ENCODE peak calls at places on chromosome 16, in six cellular contexts. One of them, this sample, is unnamed.

GRCh38 chr16:65663774-65664173 is 541.9 kb upstream of the CDH11 start:
- DNase-seq in A172: peak
- DNase-seq in choroid plexus epithelial cell: no peak
- DNase-seq in frontal cortex: no peak
- DNase-seq in AG08395: no peak
- DNase-seq in CD8-positive, alpha-beta T cell: no peak
- DNase-seq in this sample: no peak

GRCh38 chr16:82699711-82700495 is 73.1 kb downstream of the CDH13 start:
- DNase-seq in CD8-positive, alpha-beta T cell: no peak
- DNase-seq in AG08395: peak
- DNase-seq in choroid plexus epithelial cell: peak
- DNase-seq in frontal cortex: peak
- DNase-seq in A172: peak
- DNase-seq in this sample: peak

GRCh38 chr16:57202095-57202886 is 16.2 kb downstream of the RSPRY1 start:
- DNase-seq in choroid plexus epithelial cell: no peak
- DNase-seq in CD8-positive, alpha-beta T cell: no peak
- DNase-seq in AG08395: no peak
- DNase-seq in A172: no peak
- DNase-seq in frontal cortex: no peak
- DNase-seq in this sample: no peak

GRCh38 chr16:87550510-87550961 is 51.8 kb upstream of the JPH3 start:
- DNase-seq in frontal cortex: peak
- DNase-seq in choroid plexus epithelial cell: no peak
- DNase-seq in A172: no peak
- DNase-seq in AG08395: peak
- DNase-seq in CD8-positive, alpha-beta T cell: peak
- DNase-seq in this sample: no peak

GRCh38 chr16:76583466-76583865 is 306.3 kb downstream of the CNTNAP4 start:
- DNase-seq in frontal cortex: no peak
- DNase-seq in choroid plexus epithelial cell: peak
- DNase-seq in CD8-positive, alpha-beta T cell: no peak
- DNase-seq in A172: no peak
- DNase-seq in AG08395: no peak
- DNase-seq in this sample: no peak

GRCh38 chr16:16162591-16162990 is 60.7 kb downstream of the ABCC6 start:
- DNase-seq in CD8-positive, alpha-beta T cell: no peak
- DNase-seq in choroid plexus epithelial cell: no peak
- DNase-seq in frontal cortex: no peak
- DNase-seq in AG08395: no peak
- DNase-seq in A172: no peak
- DNase-seq in this sample: no peak

GRCh38 chr16:74480150-74481029 is 59.1 kb upstream of the CLEC18B start:
- DNase-seq in CD8-positive, alpha-beta T cell: no peak
- DNase-seq in AG08395: peak
- DNase-seq in frontal cortex: no peak
- DNase-seq in choroid plexus epithelial cell: peak
- DNase-seq in A172: peak
- DNase-seq in this sample: peak

GRCh38 chr16:67530013-67530939 is 1.6 kb downstream of the RIPOR1 start:
- DNase-seq in CD8-positive, alpha-beta T cell: no peak
- DNase-seq in A172: peak
- DNase-seq in AG08395: peak
- DNase-seq in choroid plexus epithelial cell: peak
- DNase-seq in frontal cortex: peak
- DNase-seq in this sample: peak

GRCh38 chr16:21036471-21036870 is 114.2 kb downstream of the DNAH3 start:
- DNase-seq in frontal cortex: no peak
- DNase-seq in choroid plexus epithelial cell: no peak
- DNase-seq in A172: no peak
- DNase-seq in AG08395: no peak
- DNase-seq in CD8-positive, alpha-beta T cell: no peak
- DNase-seq in this sample: no peak

GRCh38 chr16:61263400-61263799 is 772.8 kb downstream of the CDH8 start:
- DNase-seq in A172: no peak
- DNase-seq in CD8-positive, alpha-beta T cell: no peak
- DNase-seq in AG08395: no peak
- DNase-seq in choroid plexus epithelial cell: no peak
- DNase-seq in frontal cortex: no peak
- DNase-seq in this sample: no peak

GRCh38 chr16:57988929-57989328 is 11.5 kb downstream of the ZNF319 start:
- DNase-seq in choroid plexus epithelial cell: no peak
- DNase-seq in A172: no peak
- DNase-seq in AG08395: no peak
- DNase-seq in CD8-positive, alpha-beta T cell: no peak
- DNase-seq in frontal cortex: no peak
- DNase-seq in this sample: no peak

GRCh38 chr16:21638573-21638975 is 13.8 kb downstream of the IGSF6 start:
- DNase-seq in frontal cortex: no peak
- DNase-seq in choroid plexus epithelial cell: peak
- DNase-seq in AG08395: peak
- DNase-seq in A172: no peak
- DNase-seq in CD8-positive, alpha-beta T cell: no peak
- DNase-seq in this sample: no peak

GRCh38 chr16:89330177-89330856 is 112.8 kb downstream of the ZNF778 start:
- DNase-seq in frontal cortex: no peak
- DNase-seq in CD8-positive, alpha-beta T cell: peak
- DNase-seq in AG08395: no peak
- DNase-seq in choroid plexus epithelial cell: peak
- DNase-seq in A172: peak
- DNase-seq in this sample: peak

GRCh38 chr16:53053967-53054669 is 673 bp upstream of the CHD9 start:
- DNase-seq in CD8-positive, alpha-beta T cell: no peak
- DNase-seq in frontal cortex: no peak
- DNase-seq in AG08395: no peak
- DNase-seq in A172: no peak
- DNase-seq in choroid plexus epithelial cell: peak
- DNase-seq in this sample: no peak

GRCh38 chr16:79658301-79659001 is 57.9 kb upstream of the MAF start:
- DNase-seq in choroid plexus epithelial cell: peak
- DNase-seq in A172: peak
- DNase-seq in AG08395: peak
- DNase-seq in CD8-positive, alpha-beta T cell: no peak
- DNase-seq in frontal cortex: no peak
- DNase-seq in this sample: peak

GRCh38 chr16:15682105-15682570 is 32.1 kb downstream of the NDE1 start:
- DNase-seq in A172: peak
- DNase-seq in choroid plexus epithelial cell: peak
- DNase-seq in frontal cortex: no peak
- DNase-seq in AG08395: peak
- DNase-seq in CD8-positive, alpha-beta T cell: peak
- DNase-seq in this sample: peak

GRCh38 chr16:84175351-84176081 is 11.3 kb downstream of the TAF1C start:
- DNase-seq in CD8-positive, alpha-beta T cell: peak
- DNase-seq in A172: no peak
- DNase-seq in frontal cortex: peak
- DNase-seq in choroid plexus epithelial cell: peak
- DNase-seq in AG08395: peak
- DNase-seq in this sample: no peak

GRCh38 chr16:75644240-75645012 is 3.0 kb downstream of the KARS1 start:
- DNase-seq in CD8-positive, alpha-beta T cell: no peak
- DNase-seq in frontal cortex: no peak
- DNase-seq in A172: no peak
- DNase-seq in AG08395: no peak
- DNase-seq in choroid plexus epithelial cell: no peak
- DNase-seq in this sample: no peak

GRCh38 chr16:46858151-46858550 is 26.0 kb upstream of the GPT2 start:
- DNase-seq in choroid plexus epithelial cell: no peak
- DNase-seq in CD8-positive, alpha-beta T cell: no peak
- DNase-seq in A172: no peak
- DNase-seq in frontal cortex: no peak
- DNase-seq in AG08395: no peak
- DNase-seq in this sample: no peak

GRCh38 chr16:46885960-46886763 is 2.0 kb downstream of the GPT2 start:
- DNase-seq in frontal cortex: no peak
- DNase-seq in CD8-positive, alpha-beta T cell: no peak
- DNase-seq in AG08395: no peak
- DNase-seq in choroid plexus epithelial cell: peak
- DNase-seq in A172: no peak
- DNase-seq in this sample: no peak

GRCh38 chr16:69179255-69180010 is 7.5 kb upstream of the SNTB2 start:
- DNase-seq in AG08395: peak
- DNase-seq in choroid plexus epithelial cell: peak
- DNase-seq in A172: peak
- DNase-seq in frontal cortex: no peak
- DNase-seq in CD8-positive, alpha-beta T cell: no peak
- DNase-seq in this sample: peak

GRCh38 chr16:70686376-70687171 is 721 bp upstream of the MTSS2 start:
- DNase-seq in frontal cortex: no peak
- DNase-seq in AG08395: no peak
- DNase-seq in CD8-positive, alpha-beta T cell: no peak
- DNase-seq in A172: no peak
- DNase-seq in choroid plexus epithelial cell: no peak
- DNase-seq in this sample: no peak

GRCh38 chr16:70324998-70325765 is 21.5 kb upstream of the DDX19A start:
- DNase-seq in frontal cortex: no peak
- DNase-seq in choroid plexus epithelial cell: no peak
- DNase-seq in A172: no peak
- DNase-seq in CD8-positive, alpha-beta T cell: no peak
- DNase-seq in AG08395: no peak
- DNase-seq in this sample: no peak

GRCh38 chr16:2054543-2055245 is 6.9 kb downstream of the TSC2 start:
- DNase-seq in A172: no peak
- DNase-seq in frontal cortex: no peak
- DNase-seq in choroid plexus epithelial cell: no peak
- DNase-seq in CD8-positive, alpha-beta T cell: no peak
- DNase-seq in AG08395: no peak
- DNase-seq in this sample: no peak

GRCh38 chr16:85385463-85386331 is 227.4 kb upstream of the GSE1 start:
- DNase-seq in A172: no peak
- DNase-seq in AG08395: no peak
- DNase-seq in CD8-positive, alpha-beta T cell: no peak
- DNase-seq in choroid plexus epithelial cell: no peak
- DNase-seq in frontal cortex: no peak
- DNase-seq in this sample: no peak

GRCh38 chr16:55503726-55504553 is 4.9 kb upstream of the LPCAT2 start:
- DNase-seq in frontal cortex: no peak
- DNase-seq in AG08395: no peak
- DNase-seq in choroid plexus epithelial cell: no peak
- DNase-seq in A172: no peak
- DNase-seq in CD8-positive, alpha-beta T cell: no peak
- DNase-seq in this sample: no peak

GRCh38 chr16:4015275-4015990 is 100.8 kb downstream of the ADCY9 start:
- DNase-seq in A172: peak
- DNase-seq in choroid plexus epithelial cell: peak
- DNase-seq in AG08395: no peak
- DNase-seq in CD8-positive, alpha-beta T cell: no peak
- DNase-seq in frontal cortex: no peak
- DNase-seq in this sample: no peak

GRCh38 chr16:85514601-85515318 is 98.4 kb upstream of the GSE1 start:
- DNase-seq in choroid plexus epithelial cell: peak
- DNase-seq in A172: peak
- DNase-seq in CD8-positive, alpha-beta T cell: no peak
- DNase-seq in frontal cortex: peak
- DNase-seq in AG08395: peak
- DNase-seq in this sample: peak

GRCh38 chr16:17206712-17207111 is 264.0 kb downstream of the XYLT1 start:
- DNase-seq in frontal cortex: no peak
- DNase-seq in CD8-positive, alpha-beta T cell: no peak
- DNase-seq in A172: no peak
- DNase-seq in AG08395: peak
- DNase-seq in choroid plexus epithelial cell: no peak
- DNase-seq in this sample: no peak

GRCh38 chr16:29983420-29984136 is 9.9 kb downstream of the TAOK2 start:
- DNase-seq in A172: no peak
- DNase-seq in CD8-positive, alpha-beta T cell: no peak
- DNase-seq in AG08395: no peak
- DNase-seq in choroid plexus epithelial cell: peak
- DNase-seq in frontal cortex: no peak
- DNase-seq in this sample: no peak

GRCh38 chr16:81707411-81708321 is 71.4 kb upstream of the PLCG2 start:
- DNase-seq in frontal cortex: no peak
- DNase-seq in AG08395: peak
- DNase-seq in A172: peak
- DNase-seq in choroid plexus epithelial cell: peak
- DNase-seq in CD8-positive, alpha-beta T cell: no peak
- DNase-seq in this sample: peak

GRCh38 chr16:12781777-12782176 is 21.9 kb downstream of the CPPED1 start:
- DNase-seq in AG08395: no peak
- DNase-seq in A172: no peak
- DNase-seq in choroid plexus epithelial cell: no peak
- DNase-seq in CD8-positive, alpha-beta T cell: no peak
- DNase-seq in frontal cortex: no peak
- DNase-seq in this sample: no peak

This sample was measured in hepatic stellate cell.